ENCODE peak calls at places on chromosomes 3 and 15, in five cellular contexts. F, I, A, Q and Y are unnamed samples.

GRCh38 chr3:105806361-105806760 is 62.5 kb downstream of the CBLB start:
- DNase-seq in F (no peak), I (no peak), A (peak), Q (no peak), Y (no peak)

GRCh38 chr15:26294062-26294689 is 431.0 kb upstream of the ATP10A start:
- DNase-seq in F (no peak), I (no peak), A (no peak), Q (no peak), Y (no peak)

GRCh38 chr3:53320697-53321096 is 26.6 kb downstream of the DCP1A start:
- DNase-seq in F (no peak), I (no peak), A (no peak), Q (no peak), Y (no peak)

GRCh38 chr3:194330579-194330978 is 20.5 kb downstream of the CPN2 start:
- DNase-seq in F (no peak), I (peak), A (no peak), Q (no peak), Y (no peak)

GRCh38 chr3:165256554-165256953 is 60.4 kb upstream of the SLITRK3 start:
- DNase-seq in F (no peak), I (no peak), A (no peak), Q (no peak), Y (no peak)

GRCh38 chr3:152737021-152737908 is 97.7 kb upstream of the P2RY1 start:
- DNase-seq in F (no peak), I (no peak), A (peak), Q (no peak), Y (no peak)

GRCh38 chr15:39843561-39843960 is 60.9 kb upstream of the FSIP1 start:
- DNase-seq in F (no peak), I (no peak), A (no peak), Q (no peak), Y (no peak)

GRCh38 chr15:94259863-94260262 is 28.5 kb downstream of the MCTP2 start:
- DNase-seq in F (no peak), I (no peak), A (no peak), Q (no peak), Y (peak)

GRCh38 chr15:75720787-75721461 is 8.3 kb upstream of the CSPG4 start:
- DNase-seq in F (peak), I (peak), A (peak), Q (peak), Y (no peak)

GRCh38 chr15:62099171-62099601 is 32.4 kb downstream of the C2CD4A start:
- DNase-seq in F (no peak), I (no peak), A (peak), Q (no peak), Y (no peak)

GRCh38 chr3:126056123-126056522 is 27.8 kb downstream of the SLC41A3 start:
- DNase-seq in F (no peak), I (no peak), A (no peak), Q (no peak), Y (no peak)

GRCh38 chr3:69058947-69059224 is 6.8 kb upstream of the TMF1 start:
- DNase-seq in F (no peak), I (no peak), A (no peak), Q (no peak), Y (no peak)

GRCh38 chr3:183637106-183637486 is 1.7 kb downstream of the KLHL24 start:
- DNase-seq in F (no peak), I (no peak), A (no peak), Q (no peak), Y (no peak)

GRCh38 chr3:146543461-146544012 is 870 bp downstream of the PLSCR1 start:
- DNase-seq in F (no peak), I (no peak), A (peak), Q (peak), Y (no peak)

GRCh38 chr15:52529289-52529929 is 729 bp upstream of the MYO5A start:
- DNase-seq in F (peak), I (no peak), A (no peak), Q (peak), Y (no peak)

GRCh38 chr15:40766194-40766830 is 2.4 kb downstream of the GCHFR start:
- DNase-seq in F (no peak), I (no peak), A (no peak), Q (no peak), Y (no peak)

GRCh38 chr3:377158-377561 is 180.6 kb downstream of the CHL1 start:
- DNase-seq in F (no peak), I (no peak), A (no peak), Q (no peak), Y (peak)

GRCh38 chr3:146157325-146158060 is 3.5 kb downstream of the PLOD2 start:
- DNase-seq in F (no peak), I (no peak), A (no peak), Q (no peak), Y (no peak)

GRCh38 chr15:63990449-63990848 is 55.8 kb downstream of the DAPK2 start:
- DNase-seq in F (no peak), I (no peak), A (no peak), Q (no peak), Y (peak)

GRCh38 chr3:54344601-54345216 is 222.4 kb downstream of the CACNA2D3 start:
- DNase-seq in F (no peak), I (no peak), A (no peak), Q (no peak), Y (no peak)

GRCh38 chr3:60048447-60048848 is 998.6 kb upstream of the CFAP20DC start:
- DNase-seq in F (peak), I (no peak), A (no peak), Q (no peak), Y (no peak)

GRCh38 chr3:132433121-132433520 is 15.8 kb downstream of the DNAJC13 start:
- DNase-seq in F (no peak), I (no peak), A (peak), Q (no peak), Y (no peak)

GRCh38 chr3:119700269-119700919 is 2.4 kb upstream of the CFAP91 start:
- DNase-seq in F (no peak), I (no peak), A (peak), Q (peak), Y (peak)

GRCh38 chr3:8157640-8158039 is 344.0 kb upstream of the LMCD1 start:
- DNase-seq in F (no peak), I (no peak), A (no peak), Q (no peak), Y (no peak)

GRCh38 chr3:13880811-13881156 is 913 bp upstream of the WNT7A start:
- DNase-seq in F (no peak), I (no peak), A (no peak), Q (no peak), Y (no peak)

GRCh38 chr3:67291287-67292252 is 293.5 kb downstream of the KBTBD8 start:
- DNase-seq in F (no peak), I (no peak), A (no peak), Q (no peak), Y (no peak)

GRCh38 chr15:41882689-41883483 is 11.0 kb downstream of the SPTBN5 start:
- DNase-seq in F (no peak), I (peak), A (no peak), Q (no peak), Y (peak)

GRCh38 chr3:14210281-14210670 is 31.7 kb downstream of the LSM3 start:
- DNase-seq in F (no peak), I (no peak), A (no peak), Q (no peak), Y (no peak)

GRCh38 chr3:10937141-10937825 is 55.3 kb upstream of the SLC6A1 start:
- DNase-seq in F (no peak), I (no peak), A (no peak), Q (no peak), Y (no peak)

GRCh38 chr3:11154953-11155325 is 646 bp downstream of the HRH1 start:
- DNase-seq in F (no peak), I (no peak), A (peak), Q (no peak), Y (no peak)

GRCh38 chr3:188417329-188417728 is 263.4 kb downstream of the LPP start:
- DNase-seq in F (no peak), I (no peak), A (no peak), Q (no peak), Y (no peak)

GRCh38 chr3:76039431-76039830 is 254.1 kb upstream of the ZNF717 start:
- DNase-seq in F (no peak), I (no peak), A (no peak), Q (no peak), Y (no peak)

GRCh38 chr15:92091155-92091734 is 237.7 kb downstream of the SLCO3A1 start:
- DNase-seq in F (no peak), I (peak), A (no peak), Q (peak), Y (no peak)

GRCh38 chr3:10867384-10867783 is 51.4 kb downstream of the SLC6A11 start:
- DNase-seq in F (no peak), I (no peak), A (peak), Q (no peak), Y (no peak)